ENCODE peak calls at places on chromosomes 5 and 9, in four cellular contexts. Y is uterus, F is body of pancreas, I is dorsolateral prefrontal cortex. N is an unnamed sample.

GRCh38 chr5:86861514-86861913 is 243.8 kb downstream of the COX7C start:
- DNase-seq in F (no peak), I (no peak), Y (no peak), N (no peak)

GRCh38 chr9:124663046-124663961 is 107.8 kb downstream of the NR6A1 start:
- DNase-seq in F (no peak), I (no peak), Y (no peak), N (no peak)

GRCh38 chr5:5419291-5420210 is 2.9 kb upstream of the ICE1 start:
- DNase-seq in I (no peak), Y (no peak), F (no peak), N (peak; percentile 80)

GRCh38 chr9:125516381-125516960 is 190.5 kb downstream of the MAPKAP1 start:
- DNase-seq in F (no peak), I (no peak), Y (no peak), N (no peak)

GRCh38 chr9:13786131-13786530 is 506.6 kb upstream of the MPDZ start:
- DNase-seq in F (peak; percentile 21), Y (peak; percentile 19), I (peak; percentile 29), N (no peak)

GRCh38 chr9:75488082-75488713 is 399.9 kb downstream of the OSTF1 start:
- DNase-seq in I (no peak), F (no peak), Y (peak; percentile 19), N (no peak)

GRCh38 chr5:86427158-86427557 is 190.6 kb upstream of the COX7C start:
- DNase-seq in F (no peak), Y (no peak), I (no peak), N (no peak)

GRCh38 chr9:130200038-130200979 is 28.1 kb downstream of the NCS1 start:
- DNase-seq in Y (no peak), I (peak; percentile 61), F (no peak), N (no peak)

GRCh38 chr9:81312346-81312745 is 377.0 kb downstream of the TLE1 start:
- DNase-seq in Y (no peak), I (no peak), F (no peak), N (no peak)

GRCh38 chr9:26735160-26735559 is 157.4 kb downstream of the CAAP1 start:
- DNase-seq in Y (no peak), I (no peak), F (no peak), N (no peak)

GRCh38 chr5:68745459-68745858 is 348.4 kb upstream of the SLC30A5 start:
- DNase-seq in Y (no peak), F (no peak), I (peak; percentile 38), N (peak; percentile 22)

GRCh38 chr5:139648205-139649081 is at the start of gene CXXC5:
- DNase-seq in F (peak; percentile 91), I (peak; percentile 73), Y (peak; percentile 79), N (peak; percentile 92)

GRCh38 chr5:112367400-112367799 is 51.7 kb downstream of the EPB41L4A start:
- DNase-seq in I (no peak), F (no peak), Y (peak; percentile 50), N (no peak)

GRCh38 chr5:179226696-179227095 is 118.6 kb downstream of the ADAMTS2 start:
- DNase-seq in Y (no peak), F (peak; percentile 3), I (no peak), N (no peak)

GRCh38 chr9:121650220-121651013 is 1.0 kb upstream of the DAB2IP start:
- DNase-seq in I (no peak), F (peak; percentile 50), Y (peak; percentile 78), N (peak; percentile 63)

GRCh38 chr5:142807378-142807911 is 37.3 kb downstream of the ARHGAP26 start:
- DNase-seq in Y (no peak), F (no peak), I (no peak), N (no peak)

GRCh38 chr5:72271696-72272095 is 48.3 kb downstream of the MRPS27 start:
- DNase-seq in Y (peak; percentile 28), F (no peak), I (no peak), N (peak; percentile 80)

GRCh38 chr9:37801287-37801850 is 772 bp downstream of the DCAF10 start:
- DNase-seq in I (no peak), Y (no peak), F (peak; percentile 32), N (peak; percentile 34)

GRCh38 chr9:114718801-114719221 is 36.8 kb upstream of the TEX48 start:
- DNase-seq in F (no peak), Y (no peak), I (no peak), N (no peak)

GRCh38 chr5:132688536-132689409 is 15.0 kb downstream of the IL4 start:
- DNase-seq in F (no peak), Y (no peak), I (no peak), N (no peak)

GRCh38 chr5:154534457-154535050 is 56.5 kb upstream of the HAND1 start:
- DNase-seq in F (no peak), Y (no peak), I (no peak), N (no peak)

GRCh38 chr5:103256178-103256577 is 2.4 kb upstream of the MACIR start:
- DNase-seq in Y (no peak), F (peak; percentile 32), I (no peak), N (no peak)

GRCh38 chr9:13279284-13280162 is at the start of gene MPDZ:
- DNase-seq in F (peak; percentile 65), I (peak; percentile 42), Y (peak; percentile 57), N (peak; percentile 76)

GRCh38 chr5:28958581-28958980 is 1920.2 kb upstream of the CDH9 start:
- DNase-seq in Y (no peak), F (no peak), I (no peak), N (no peak)

GRCh38 chr5:58019614-58020013 is 440.3 kb downstream of the PLK2 start:
- DNase-seq in I (no peak), Y (peak; percentile 37), F (no peak), N (no peak)

GRCh38 chr5:24642022-24642421 is 2.8 kb downstream of the CDH10 start:
- DNase-seq in Y (no peak), F (no peak), I (no peak), N (peak; percentile 2)
- TF ChIP-seq CTCF in Y (peak; percentile 4), F (no peak), I (peak; percentile 66), N (no peak)

GRCh38 chr5:172860520-172861443 is 26.7 kb downstream of the ERGIC1 start:
- DNase-seq in I (peak; percentile 67), Y (peak; percentile 92), F (peak; percentile 90), N (peak; percentile 65)

GRCh38 chr5:172858990-172859811 is 25.1 kb downstream of the ERGIC1 start:
- DNase-seq in Y (peak; percentile 80), F (peak; percentile 69), I (no peak), N (peak; percentile 85)

GRCh38 chr5:172862165-172862801 is 28.2 kb downstream of the ERGIC1 start:
- DNase-seq in F (no peak), Y (no peak), I (no peak), N (no peak)

GRCh38 chr5:172859966-172860365 is 25.9 kb downstream of the ERGIC1 start:
- DNase-seq in I (no peak), Y (no peak), F (peak; percentile 44), N (no peak)

GRCh38 chr5:172861461-172861860 is 27.4 kb downstream of the ERGIC1 start:
- DNase-seq in Y (no peak), I (no peak), F (no peak), N (no peak)
- H3K4me3 ChIP-seq in Y (no peak overlapping the region), I (no peak overlapping the region), F (no peak overlapping the region), N (no peak overlapping the region)

GRCh38 chr9:135804588-135805421 is 102.5 kb downstream of the CAMSAP1 start:
- DNase-seq in F (no peak), I (no peak), Y (no peak), N (no peak)
- TF ChIP-seq CTCF in F (no peak), I (no peak), Y (no peak), N (peak; percentile 9)

GRCh38 chr9:127778280-127779135 is at the start of gene SH2D3C:
- DNase-seq in Y (no peak), I (no peak), F (no peak), N (no peak)
- H3K4me3 ChIP-seq in Y (no peak within 1 kb of the TSS), I (no peak within 1 kb of the TSS), F (no peak within 1 kb of the TSS), N (no peak within 1 kb of the TSS)

DNA sequence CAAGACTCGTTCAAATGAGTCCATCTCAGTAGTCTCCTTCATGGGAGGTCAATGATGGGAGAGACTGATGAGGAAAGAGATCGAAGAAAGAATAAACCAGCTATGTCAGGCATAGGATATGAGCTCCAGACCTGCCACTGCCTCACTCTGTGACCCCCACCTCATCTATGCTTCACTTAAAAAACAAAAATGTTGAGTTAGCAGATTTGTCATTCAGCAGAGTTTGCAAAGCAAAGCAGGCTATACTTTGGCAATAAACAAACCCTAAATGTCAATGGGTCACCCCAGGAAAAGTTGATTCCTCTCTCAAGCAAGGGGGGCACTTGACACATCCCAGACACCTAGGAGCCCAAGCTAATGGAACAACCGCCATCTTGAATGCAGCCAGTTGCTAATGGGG is 117.0 kb downstream of the GABBR2 start:
- DNase-seq in F (no peak), I (no peak), Y (no peak), N (no peak)
- TF ChIP-seq CTCF in F (no peak), I (no peak), Y (no peak), N (no peak)